ENCODE peak calls at places on chromosomes 5 and 9, in seven cellular contexts. U is retinal pigment epithelial cell; R is esophagus squamous epithelium; K is activated gamma-delta T cell treated with anti-CD3 and anti-CD28 coated beads, Interleukin-2, amount 50 U/mL, for 16 hours; G is DMS79 treated with DMSO at 0.1 percent for 48 hours; E is activated naive CD8-positive, alpha-beta T cell treated with anti-CD3 and anti-CD28 coated beads, Interleukin-2, amount 10 ng/mL, durations not matched to agents 7 days and 5 days; D is heart right ventricle. S is an unnamed sample.

GRCh38 chr9:136621734-136622093 is 41.0 kb upstream of the EGFL7 start:
- DNase-seq in G (no peak), R (no peak), K (no peak), E (no peak), U (no peak), D (no peak), S (no peak)

GRCh38 chr9:13064060-13064459 is 215.4 kb downstream of the MPDZ start:
- DNase-seq in E (no peak), U (no peak), D (no peak), G (no peak), K (no peak), R (no peak), S (no peak)

GRCh38 chr5:150080696-150081435 is 5.5 kb downstream of the CSF1R start:
- DNase-seq in G (no peak), E (no peak), U (no peak), D (no peak), R (no peak), K (no peak), S (no peak)

GRCh38 chr5:56166671-56167070 is 66.5 kb downstream of the ANKRD55 start:
- DNase-seq in R (no peak), E (no peak), G (no peak), D (no peak), K (no peak), U (no peak), S (no peak)

GRCh38 chr9:90960941-90961340 is 159.3 kb downstream of the SYK start:
- DNase-seq in E (no peak), G (peak), D (no peak), K (no peak), U (no peak), R (no peak), S (no peak)

GRCh38 chr9:38085308-38085707 is 16.3 kb upstream of the SHB start:
- DNase-seq in U (no peak), G (no peak), K (no peak), E (no peak), D (no peak), R (no peak), S (no peak)

GRCh38 chr5:77518304-77518703 is 26.2 kb upstream of the WDR41 start:
- DNase-seq in G (no peak), K (no peak), D (no peak), R (no peak), U (no peak), E (no peak), S (no peak)

GRCh38 chr5:60540855-60541805 is 158.8 kb downstream of the DEPDC1B start:
- DNase-seq in D (peak), E (no peak), K (no peak), U (no peak), G (no peak), R (no peak), S (no peak)

GRCh38 chr5:107516452-107517184 is 154.1 kb downstream of the EFNA5 start:
- DNase-seq in U (no peak), E (no peak), G (no peak), K (no peak), R (no peak), D (no peak), S (no peak)

GRCh38 chr9:613771-614347 is 227.6 kb upstream of the DMRT1 start:
- DNase-seq in D (peak), G (peak), R (no peak), U (peak), K (peak), E (peak), S (peak)

S was measured in GM12864.